ENCODE peak calls at places on chromosome 11, in four cellular contexts. Q is AG08396, Z is Peyer's patch, Y is IMR-90. D is an unnamed sample.

GRCh38 chr11:1819115-1819514 is 15.7 kb upstream of the SYT8 start:
- DNase-seq in Q (no peak), Z (no peak), Y (no peak), D (no peak)

GRCh38 chr11:76207642-76208378 is 1.5 kb upstream of the WNT11 start:
- DNase-seq in Q (peak; percentile 93), Z (peak; percentile 91), Y (peak; percentile 57), D (peak; percentile 73)

GRCh38 chr11:108568183-108568858 is 25.2 kb downstream of the EXPH5 start:
- DNase-seq in Q (no peak), Z (no peak), Y (no peak), D (no peak)

GRCh38 chr11:77650165-77650564 is 12.6 kb upstream of the CLNS1A start:
- DNase-seq in Q (no peak), Z (no peak), Y (no peak), D (no peak)

GRCh38 chr11:112228706-112229105 is 2.5 kb downstream of the PTS start:
- DNase-seq in Q (no peak), Z (no peak), Y (no peak), D (no peak)

GRCh38 chr11:130634981-130635473 is 186.6 kb downstream of the ADAMTS15 start:
- DNase-seq in Q (no peak), Z (no peak), Y (peak; percentile 81), D (peak; percentile 75)

GRCh38 chr11:20060647-20061205 is 99.5 kb downstream of the DBX1 start:
- DNase-seq in Q (no peak), Z (no peak), Y (no peak), D (no peak)

GRCh38 chr11:116180806-116181600 is 591.8 kb downstream of the BUD13 start:
- DNase-seq in Q (no peak), Z (no peak), Y (no peak), D (no peak)

GRCh38 chr11:5547982-5548381 is 358 bp downstream of the OR52H1 start:
- DNase-seq in Q (no peak), Z (no peak), Y (no peak), D (no peak)

GRCh38 chr11:119578466-119579220 is 150.4 kb downstream of the NECTIN1 start:
- DNase-seq in Q (no peak), Z (peak; percentile 42), Y (no peak), D (no peak)

GRCh38 chr11:13333456-13333957 is 55.9 kb downstream of the BMAL1 start:
- DNase-seq in Q (no peak), Z (peak; percentile 68), Y (no peak), D (peak; percentile 62)

GRCh38 chr11:43788394-43788793 is 92.2 kb upstream of the ALKBH3 start:
- DNase-seq in Q (no peak), Z (peak; percentile 56), Y (no peak), D (no peak)

GRCh38 chr11:120929090-120929489 is 94.8 kb upstream of the TBCEL start:
- DNase-seq in Q (no peak), Z (no peak), Y (no peak), D (peak; percentile 58)

GRCh38 chr11:73280606-73281005 is 8.5 kb downstream of the P2RY6 start:
- DNase-seq in Q (no peak), Z (no peak), Y (no peak), D (no peak)

GRCh38 chr11:120568572-120569307 is 57.2 kb downstream of the GRIK4 start:
- DNase-seq in Q (no peak), Z (no peak), Y (no peak), D (no peak)

GRCh38 chr11:8249482-8249881 is 14.2 kb downstream of the LMO1 start:
- DNase-seq in Q (no peak), Z (peak; percentile 7), Y (no peak), D (no peak)

GRCh38 chr11:76803811-76804600 is 20.9 kb downstream of the TSKU start:
- DNase-seq in Q (peak; percentile 70), Z (no peak), Y (peak; percentile 46), D (peak; percentile 63)

GRCh38 chr11:105689636-105690035 is 79.8 kb downstream of the GRIA4 start:
- DNase-seq in Q (no peak), Z (no peak), Y (no peak), D (no peak)

GRCh38 chr11:28529540-28530410 is 421.6 kb downstream of the METTL15 start:
- DNase-seq in Q (peak; percentile 31), Z (no peak), Y (peak; percentile 82), D (peak; percentile 65)

GRCh38 chr11:38950882-38951281 is 2352.8 kb upstream of the RAG2 start:
- DNase-seq in Q (no peak), Z (no peak), Y (no peak), D (peak; percentile 24)

GRCh38 chr11:60363542-60364525 is 14.5 kb upstream of the MS4A7 start:
- DNase-seq in Q (peak; percentile 46), Z (peak; percentile 91), Y (peak; percentile 25), D (peak; percentile 40)

GRCh38 chr11:62501432-62501891 is 45.1 kb downstream of the AHNAK start:
- DNase-seq in Q (peak; percentile 37), Z (no peak), Y (peak; percentile 26), D (peak; percentile 22)

GRCh38 chr11:75051043-75051442 is 45.6 kb downstream of the OR2AT4 start:
- DNase-seq in Q (no peak), Z (no peak), Y (no peak), D (no peak)

GRCh38 chr11:7511405-7511804 is 2.4 kb upstream of the PPFIBP2 start:
- DNase-seq in Q (no peak), Z (peak; percentile 78), Y (no peak), D (no peak)

GRCh38 chr11:11400121-11400520 is 47.1 kb upstream of the CSNK2A3 start:
- DNase-seq in Q (no peak), Z (no peak), Y (no peak), D (no peak)

GRCh38 chr11:128468106-128468505 is 119.3 kb downstream of the ETS1 start:
- DNase-seq in Q (no peak), Z (no peak), Y (no peak), D (no peak)

GRCh38 chr11:11588890-11589289 is 32.9 kb downstream of the GALNT18 start:
- DNase-seq in Q (no peak), Z (no peak), Y (peak; percentile 26), D (no peak)

GRCh38 chr11:73230931-73231330 is 12.8 kb downstream of the P2RY2 start:
- DNase-seq in Q (peak; percentile 1), Z (peak; percentile 9), Y (no peak), D (no peak)

GRCh38 chr11:32861850-32862577 is 30.6 kb upstream of the QSER1 start:
- DNase-seq in Q (no peak), Z (no peak), Y (no peak), D (no peak)

GRCh38 chr11:70720291-70720690 is 322.0 kb downstream of the CTTN start:
- DNase-seq in Q (no peak), Z (no peak), Y (no peak), D (no peak)

GRCh38 chr11:106152824-106153223 is 75.4 kb downstream of the AASDHPPT start:
- DNase-seq in Q (peak; percentile 4), Z (no peak), Y (peak; percentile 22), D (peak; percentile 56)

GRCh38 chr11:8028766-8029165 is 41.6 kb downstream of the EIF3F start:
- DNase-seq in Q (no peak), Z (peak; percentile 9), Y (no peak), D (no peak)